ENCODE peak calls at places on chromosomes 16 and 17, in ten cellular contexts. Q is esophagus squamous epithelium, K is transverse colon, I is AG09319, L is fibroblast of the aortic adventitia, Z is bronchial epithelial cell, S is WTC11, F is NB4, G is heart right ventricle, H is IMR-90. M is an unnamed sample.

GRCh38 chr17:75822119-75822799 is 21.9 kb downstream of the UNC13D start:
- DNase-seq in Q (no peak), K (peak; percentile 53), I (no peak), L (no peak), Z (no peak), S (no peak), F (no peak), G (no peak), H (no peak), M (peak; percentile 46)

GRCh38 chr17:50318551-50319310 is 27.2 kb upstream of the XYLT2 start:
- DNase-seq in Q (no peak), K (no peak), I (no peak), L (no peak), Z (peak; percentile 76), S (no peak), F (no peak), G (no peak), H (peak; percentile 19), M (no peak)

GRCh38 chr17:12985431-12986285 is 32.2 kb downstream of the ELAC2 start:
- DNase-seq in Q (no peak), K (no peak), I (no peak), L (peak; percentile 61), Z (no peak), S (no peak), F (no peak), G (no peak), H (peak; percentile 32), M (no peak)

GRCh38 chr16:78894872-78895271 is 705.7 kb downstream of the MAF start:
- DNase-seq in Q (no peak), K (no peak), I (no peak), L (no peak), Z (no peak), S (no peak), F (no peak), G (no peak), H (no peak), M (no peak)

GRCh38 chr17:27522028-27522639 is 65.9 kb downstream of the KSR1 start:
- DNase-seq in Q (no peak), K (no peak), I (no peak), L (no peak), Z (no peak), S (no peak), F (no peak), G (no peak), H (no peak), M (no peak)

GRCh38 chr17:2928294-2928890 is 132.2 kb downstream of the RAP1GAP2 start:
- DNase-seq in Q (no peak), K (no peak), I (no peak), L (no peak), Z (no peak), S (no peak), F (no peak), G (no peak), H (no peak), M (no peak)

GRCh38 chr17:74523308-74523707 is 8.0 kb downstream of the CD300LB start:
- DNase-seq in Q (no peak), K (no peak), I (no peak), L (no peak), Z (no peak), S (no peak), F (no peak), G (no peak), H (no peak), M (no peak)

GRCh38 chr16:12059216-12059769 is 82.8 kb downstream of the SNX29 start:
- DNase-seq in Q (no peak), K (no peak), I (no peak), L (no peak), Z (no peak), S (no peak), F (no peak), G (peak; percentile 45), H (no peak), M (no peak)

GRCh38 chr17:75878174-75878998 is at the start of gene TRIM47:
- DNase-seq in Q (no peak), K (peak; percentile 78), I (no peak), L (peak; percentile 72), Z (peak; percentile 26), S (peak; percentile 53), F (peak; percentile 34), G (peak; percentile 85), H (peak; percentile 49), M (peak; percentile 64)

GRCh38 chr17:60345233-60345632 is 46.7 kb downstream of the USP32 start:
- DNase-seq in Q (no peak), K (no peak), I (no peak), L (no peak), Z (no peak), S (no peak), F (no peak), G (no peak), H (no peak), M (no peak)

GRCh38 chr16:55479560-55480197 is 681 bp downstream of the MMP2 start:
- DNase-seq in Q (no peak), K (no peak), I (no peak), L (no peak), Z (no peak), S (no peak), F (no peak), G (no peak), H (no peak), M (no peak)

GRCh38 chr17:2111691-2112090 is 56.8 kb downstream of the HIC1 start:
- DNase-seq in Q (no peak), K (no peak), I (no peak), L (peak; percentile 53), Z (peak; percentile 22), S (no peak), F (no peak), G (no peak), H (peak; percentile 97), M (no peak)

GRCh38 chr16:12319464-12320030 is 343.0 kb downstream of the SNX29 start:
- DNase-seq in Q (no peak), K (no peak), I (no peak), L (no peak), Z (no peak), S (no peak), F (no peak), G (no peak), H (no peak), M (no peak)

GRCh38 chr17:27403480-27404005 is 52.7 kb upstream of the KSR1 start:
- DNase-seq in Q (no peak), K (no peak), I (no peak), L (no peak), Z (no peak), S (no peak), F (no peak), G (no peak), H (no peak), M (no peak)

GRCh38 chr16:14128097-14128496 is 57.0 kb downstream of the MRTFB start:
- DNase-seq in Q (no peak), K (no peak), I (no peak), L (no peak), Z (no peak), S (no peak), F (no peak), G (no peak), H (no peak), M (no peak)

DNA sequence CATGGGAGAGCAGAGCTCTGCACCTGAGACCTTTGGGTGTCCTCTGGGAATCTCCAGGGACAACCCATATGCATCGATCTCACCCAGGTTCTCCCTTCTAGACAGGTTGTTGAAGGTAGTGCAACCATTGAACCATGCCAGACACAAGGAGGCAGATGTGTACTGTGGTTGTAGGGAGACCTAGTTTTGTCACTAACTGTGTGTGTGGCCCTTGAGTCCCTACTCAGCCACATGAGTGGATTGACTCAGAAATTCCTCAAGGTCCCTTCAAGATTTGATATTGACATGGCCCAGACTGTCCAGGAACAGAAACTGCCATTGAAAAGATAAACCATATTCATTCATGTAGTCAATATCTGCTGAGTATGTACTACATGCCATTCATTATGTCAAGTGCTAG is 396.4 kb upstream of the CCL2 start:
- DNase-seq in Q (no peak), K (no peak), I (no peak), L (no peak), Z (no peak), S (no peak), F (no peak), G (no peak), H (no peak), M (no peak)
- TF ChIP-seq CTCF in Q (no peak), K (no peak), I (no peak), L (no peak), Z (no peak), S (no peak), F (no peak), G (no peak), H (no peak), M (no peak)

GRCh38 chr16:25256821-25257503 is 683 bp downstream of the ZKSCAN2 start:
- DNase-seq in Q (no peak), K (peak; percentile 10), I (no peak), L (peak; percentile 16), Z (peak; percentile 7), S (peak; percentile 31), F (peak; percentile 46), G (no peak), H (peak; percentile 15), M (no peak)
- TF ChIP-seq CTCF in Q (no peak), K (no peak), I (no peak), L (peak; percentile 34), Z (no peak), S (no peak), F (peak; percentile 14), G (no peak), H (no peak), M (no peak)

DNA sequence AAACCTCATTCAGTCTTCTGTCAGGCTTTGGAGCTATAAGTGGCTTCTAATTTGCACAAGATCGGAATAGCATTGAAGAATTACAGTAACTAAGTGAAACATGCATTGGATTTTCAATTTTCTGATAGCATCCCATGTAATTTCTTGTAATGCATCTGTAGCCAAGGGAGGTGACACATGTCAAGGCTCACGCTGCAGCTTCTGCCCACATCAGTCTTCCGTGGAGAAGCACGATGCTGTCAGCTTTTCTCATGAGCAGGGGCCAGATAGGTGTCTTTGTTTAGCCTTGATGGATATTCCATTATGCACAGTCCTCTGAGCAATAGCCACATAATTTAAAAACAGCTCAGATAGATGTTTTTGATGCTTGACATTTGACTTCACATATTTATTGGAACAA is 1046.8 kb upstream of the EEF2KMT start:
- DNase-seq in Q (no peak), K (no peak), I (no peak), L (no peak), Z (no peak), S (no peak), F (no peak), G (no peak), H (no peak), M (no peak)
- TF ChIP-seq CTCF in Q (no peak), K (no peak), I (no peak), L (no peak), Z (no peak), S (no peak), F (no peak), G (no peak), H (no peak), M (no peak)

DNA sequence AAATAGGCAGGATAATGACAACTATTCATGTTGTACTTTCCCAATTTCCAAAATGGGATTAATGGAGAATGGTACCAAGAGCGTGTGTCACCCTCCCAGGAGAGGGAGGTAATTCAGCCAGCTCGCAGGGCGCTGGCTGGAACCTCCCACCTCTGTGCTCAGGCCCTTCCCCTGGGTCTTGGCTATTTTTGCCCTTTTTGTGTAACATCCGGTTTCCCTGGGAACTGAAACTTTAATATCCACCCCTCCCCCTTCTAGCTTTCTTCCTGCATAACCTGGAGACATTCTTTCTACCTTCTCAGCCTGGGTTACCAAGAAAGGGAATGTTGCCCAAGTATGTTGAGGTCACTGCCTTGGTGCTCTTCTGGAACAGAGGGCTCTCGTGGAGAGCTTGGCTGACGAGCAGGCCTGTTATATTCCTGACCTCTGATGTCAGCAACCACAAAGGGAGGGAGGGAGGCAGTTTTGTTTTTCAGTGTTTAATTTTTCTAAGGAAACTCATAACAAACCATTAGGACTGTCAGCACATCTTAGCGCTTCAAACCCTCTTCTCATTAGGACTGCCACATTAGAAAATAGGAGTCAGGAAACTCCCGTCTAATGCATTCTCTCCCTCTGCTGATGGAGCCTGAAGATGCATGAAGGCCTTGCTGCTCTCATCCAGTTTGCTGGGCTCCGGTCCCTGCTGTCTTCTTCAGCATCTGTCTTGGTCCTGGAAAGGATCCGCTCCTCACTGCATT is 25.6 kb downstream of the ITGB3 start:
- DNase-seq in Q (no peak), K (peak; percentile 56), I (peak; percentile 88), L (peak; percentile 95), Z (peak; percentile 92), S (no peak), F (peak; percentile 84), G (peak; percentile 67), H (peak; percentile 97), M (peak; percentile 98)
- TF ChIP-seq CTCF in Q (no peak), K (no peak), I (peak; percentile 49), L (peak; percentile 14), Z (no peak), S (no peak), F (no peak), G (peak; percentile 10), H (peak; percentile 31), M (no peak)

M was measured in MCF 10A.